ENCODE peak calls at places on chromosomes 1 and 21, in four cellular contexts. D, U, K and N are unnamed samples.

GRCh38 chr1:55143686-55144085 is 71.5 kb downstream of the USP24 start:
- DNase-seq in D (no peak), U (no peak), K (no peak), N (no peak)

GRCh38 chr1:1429671-1430073 is 5.8 kb upstream of the VWA1 start:
- DNase-seq in D (no peak), U (no peak), K (no peak), N (no peak)

GRCh38 chr1:3175486-3175885 is 106.5 kb downstream of the PRDM16 start:
- DNase-seq in D (no peak), U (no peak), K (no peak), N (no peak)

GRCh38 chr1:3668585-3669300 is 16.4 kb downstream of the TP73 start:
- DNase-seq in D (no peak), U (no peak), K (no peak), N (peak; percentile 50)

GRCh38 chr1:219778110-219778509 is 150.2 kb downstream of the SLC30A10 start:
- DNase-seq in D (no peak), U (no peak), K (no peak), N (no peak)

GRCh38 chr21:44878053-44878982 is 4.8 kb upstream of the PTTG1IP start:
- DNase-seq in D (no peak), U (no peak), K (no peak), N (peak; percentile 89)

GRCh38 chr1:35031103-35031452 is 667 bp downstream of the ZMYM6 start:
- DNase-seq in D (no peak), U (no peak), K (peak; percentile 43), N (peak; percentile 62)

GRCh38 chr1:181390350-181391080 is 92.8 kb upstream of the CACNA1E start:
- DNase-seq in D (no peak), U (no peak), K (no peak), N (peak; percentile 21)

GRCh38 chr21:15063081-15063820 is 1.5 kb downstream of the NRIP1 start:
- DNase-seq in D (no peak), U (no peak), K (peak; percentile 33), N (peak; percentile 74)

GRCh38 chr1:36400825-36401601 is 3.3 kb upstream of the LSM10 start:
- DNase-seq in D (peak; percentile 87), U (peak; percentile 86), K (no peak), N (no peak)

GRCh38 chr1:4972761-4973320 is 318.4 kb downstream of the AJAP1 start:
- DNase-seq in D (peak; percentile 18), U (peak; percentile 25), K (no peak), N (no peak)

GRCh38 chr21:14533555-14534400 is 12.3 kb downstream of the SAMSN1 start:
- DNase-seq in D (no peak), U (no peak), K (peak; percentile 77), N (peak; percentile 83)

GRCh38 chr1:43536196-43536863 is 5.6 kb downstream of the PTPRF start:
- DNase-seq in D (no peak), U (no peak), K (no peak), N (peak; percentile 87)

GRCh38 chr1:17401841-17402240 is 29.8 kb downstream of the PADI6 start:
- DNase-seq in D (no peak), U (no peak), K (no peak), N (no peak)

GRCh38 chr1:245987577-245987976 is 519.5 kb downstream of the SMYD3 start:
- DNase-seq in D (no peak), U (no peak), K (no peak), N (no peak)

GRCh38 chr21:26550357-26550756 is 22.7 kb downstream of the CYYR1 start:
- DNase-seq in D (no peak), U (no peak), K (no peak), N (peak; percentile 35)

GRCh38 chr1:160260436-160261382 is 1.6 kb downstream of the DCAF8 start:
- DNase-seq in D (no peak), U (no peak), K (peak; percentile 25), N (peak; percentile 45)

GRCh38 chr1:97507863-97508262 is 413.0 kb downstream of the DPYD start:
- DNase-seq in D (no peak), U (no peak), K (no peak), N (no peak)

GRCh38 chr1:220808501-220809186 is 21.9 kb downstream of the MTARC1 start:
- DNase-seq in D (peak; percentile 32), U (no peak), K (no peak), N (peak; percentile 18)

GRCh38 chr1:155192346-155193274 is 15.1 kb downstream of the THBS3 start:
- DNase-seq in D (no peak), U (no peak), K (no peak), N (no peak)

GRCh38 chr1:94697839-94698238 is 122.3 kb upstream of the SLC44A3 start:
- DNase-seq in D (no peak), U (no peak), K (no peak), N (no peak)

GRCh38 chr1:70353641-70354331 is 736 bp downstream of the ANKRD13C start:
- DNase-seq in D (no peak), U (no peak), K (peak; percentile 49), N (peak; percentile 21)

GRCh38 chr1:150152772-150153461 is 3.2 kb downstream of the PLEKHO1 start:
- DNase-seq in D (no peak), U (no peak), K (no peak), N (peak; percentile 41)

GRCh38 chr1:43506233-43506632 is 24.4 kb upstream of the PTPRF start:
- DNase-seq in D (peak; percentile 13), U (no peak), K (no peak), N (peak; percentile 53)

GRCh38 chr1:24763671-24764070 is 18.4 kb downstream of the CLIC4 start:
- DNase-seq in D (no peak), U (no peak), K (no peak), N (no peak)

GRCh38 chr1:236774926-236775325 is 20.2 kb upstream of the MTR start:
- DNase-seq in D (no peak), U (no peak), K (no peak), N (peak; percentile 39)

GRCh38 chr1:115437146-115437639 is 99.1 kb upstream of the NGF start:
- DNase-seq in D (no peak), U (no peak), K (no peak), N (no peak)

GRCh38 chr1:19049128-19049768 is 92.8 kb upstream of the IFFO2 start:
- DNase-seq in D (no peak), U (no peak), K (no peak), N (peak; percentile 58)

GRCh38 chr1:44406761-44407429 is 1.8 kb downstream of the RNF220 start:
- DNase-seq in D (no peak), U (no peak), K (no peak), N (no peak)

GRCh38 chr1:202561726-202562442 is 148.4 kb downstream of the SYT2 start:
- DNase-seq in D (no peak), U (no peak), K (no peak), N (no peak)

GRCh38 chr21:34003428-34003827 is 70.0 kb upstream of the MRPS6 start:
- DNase-seq in D (no peak), U (no peak), K (no peak), N (no peak)

GRCh38 chr1:205449254-205449749 is 6.5 kb downstream of the BLACAT1 start:
- DNase-seq in D (no peak), U (no peak), K (no peak), N (peak; percentile 32)

GRCh38 chr1:206925116-206925736 is 3.5 kb upstream of the FCMR start:
- DNase-seq in D (no peak), U (no peak), K (no peak), N (no peak)

GRCh38 chr1:96721382-96722160 is at the start of gene PTBP2:
- DNase-seq in D (peak; percentile 77), U (peak; percentile 88), K (peak; percentile 75), N (peak; percentile 76)

GRCh38 chr21:36626791-36627190 is 72.1 kb upstream of the SIM2 start:
- DNase-seq in D (no peak), U (no peak), K (no peak), N (no peak)

GRCh38 chr1:74771913-74772515 is 39.1 kb downstream of the TYW3 start:
- DNase-seq in D (no peak), U (no peak), K (peak; percentile 17), N (peak; percentile 56)

GRCh38 chr1:207316622-207317510 is 4.6 kb upstream of the CD55 start:
- DNase-seq in D (no peak), U (no peak), K (peak; percentile 71), N (peak; percentile 99)

GRCh38 chr1:237799762-237800474 is 90.8 kb downstream of the ZP4 start:
- DNase-seq in D (no peak), U (no peak), K (peak; percentile 97), N (peak; percentile 79)
- TF ChIP-seq CTCF in D (no peak), U (peak; percentile 62), K (peak; percentile 26), N (peak; percentile 48)

GRCh38 chr21:31310750-31311149 is 33.3 kb downstream of the TIAM1 start:
- DNase-seq in D (no peak), U (no peak), K (peak; percentile 63), N (peak; percentile 96)

GRCh38 chr21:31317688-31318087 is 26.4 kb downstream of the TIAM1 start:
- DNase-seq in D (no peak), U (no peak), K (no peak), N (no peak)

GRCh38 chr21:31316072-31316471 is 28.0 kb downstream of the TIAM1 start:
- DNase-seq in D (no peak), U (no peak), K (no peak), N (no peak)

GRCh38 chr21:31318971-31319370 is 25.1 kb downstream of the TIAM1 start:
- DNase-seq in D (no peak), U (no peak), K (no peak), N (no peak)

GRCh38 chr21:31316488-31317169 is 27.4 kb downstream of the TIAM1 start:
- DNase-seq in D (no peak), U (no peak), K (peak; percentile 41), N (peak; percentile 77)
- TF ChIP-seq CTCF in D (no peak), U (no peak), K (no peak), N (no peak)

GRCh38 chr1:179589524-179589923 is 2.1 kb upstream of the TDRD5 start:
- DNase-seq in D (no peak), U (no peak), K (no peak), N (no peak)

GRCh38 chr1:179587336-179587735 is 4.3 kb upstream of the TDRD5 start:
- DNase-seq in D (no peak), U (no peak), K (no peak), N (no peak)

GRCh38 chr1:179583869-179584268 is 7.8 kb upstream of the TDRD5 start:
- DNase-seq in D (no peak), U (no peak), K (no peak), N (no peak)

GRCh38 chr1:179588425-179589024 is 3.1 kb upstream of the TDRD5 start:
- DNase-seq in D (no peak), U (no peak), K (no peak), N (no peak)

DNA sequence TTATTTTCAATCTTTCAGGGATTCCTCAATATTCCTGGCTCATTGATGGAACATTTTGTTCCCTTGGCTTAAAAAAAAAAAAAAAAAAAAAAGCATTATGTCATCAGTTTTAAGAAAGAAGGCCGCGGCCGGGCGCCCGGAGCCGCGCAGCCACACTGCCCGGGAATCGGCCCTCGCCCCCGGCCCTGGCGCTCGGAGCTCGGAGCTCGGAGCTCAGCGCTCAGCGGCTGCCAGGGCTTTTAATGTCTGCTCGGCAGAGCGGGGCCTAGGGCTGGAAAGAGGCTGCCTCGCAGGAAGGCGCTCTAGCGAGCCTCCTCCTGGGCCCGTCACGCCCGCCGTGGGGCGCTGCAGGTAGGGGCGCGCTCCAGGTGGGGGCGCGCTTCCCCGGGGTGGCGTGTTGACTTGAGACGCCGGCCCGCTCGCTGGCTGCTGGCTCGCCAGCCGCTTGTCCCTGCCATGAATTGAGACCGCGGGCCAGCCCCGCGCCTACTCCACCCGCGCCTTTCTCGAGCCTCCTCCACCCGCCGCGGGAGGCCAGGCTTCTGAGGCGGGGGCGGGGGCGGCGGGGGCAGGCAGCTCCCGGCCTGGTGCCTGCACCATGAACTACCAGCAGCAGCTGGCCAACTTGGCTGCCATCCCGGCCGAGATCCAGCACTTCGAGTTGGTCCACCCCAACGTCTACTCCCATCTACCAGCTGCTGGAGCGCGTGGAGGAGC is 5.4 kb upstream of the TDRD5 start:
- DNase-seq in D (no peak), U (no peak), K (no peak), N (peak; percentile 29)
- TF ChIP-seq CTCF in D (peak; percentile 70), U (peak; percentile 73), K (peak; percentile 12), N (peak; percentile 20)

GRCh38 chr1:86507935-86508582 is 38.8 kb upstream of the CLCA4 start:
- DNase-seq in D (no peak), U (no peak), K (no peak), N (peak; percentile 46)
- TF ChIP-seq CTCF in D (peak; percentile 68), U (peak; percentile 71), K (peak; percentile 33), N (peak; percentile 46)